ENCODE peak calls at places on chromosomes 2 and 18, in eight cellular contexts. O is CD4-positive, alpha-beta T cell; B is CD8-positive, alpha-beta T cell; T is WTC11; M is natural killer cell; R is endodermal cell; X is foreskin fibroblast; U is GM23338. S is an unnamed sample.

GRCh38 chr2:191901031-191901430 is 54.1 kb upstream of the CAVIN2 start:
- DNase-seq in O (no peak), B (no peak), T (peak; percentile 26), M (no peak), R (peak; percentile 72), X (no peak), U (peak; percentile 66), S (no peak)

GRCh38 chr2:101175991-101176390 is 24.8 kb upstream of the TBC1D8 start:
- DNase-seq in O (no peak), B (no peak), T (no peak), M (no peak), R (no peak), X (peak; percentile 32), U (no peak), S (no peak)

GRCh38 chr2:17442334-17442733 is 75.9 kb downstream of the RAD51AP2 start:
- DNase-seq in O (no peak), B (no peak), T (no peak), M (no peak), R (no peak), X (peak; percentile 13), U (no peak), S (no peak)

GRCh38 chr2:241863021-241863954 is 4.6 kb upstream of the PDCD1 start:
- DNase-seq in O (no peak), B (peak; percentile 31), T (no peak), M (no peak), R (no peak), X (peak; percentile 41), U (peak; percentile 57), S (no peak)

GRCh38 chr2:217573565-217573964 is 429.2 kb downstream of the TNS1 start:
- DNase-seq in O (no peak), B (no peak), T (no peak), M (no peak), R (no peak), X (peak; percentile 44), U (no peak), S (no peak)

GRCh38 chr2:29106980-29107388 is 8.2 kb upstream of the CLIP4 start:
- DNase-seq in O (no peak), B (no peak), T (no peak), M (no peak), R (no peak), X (peak; percentile 44), U (no peak), S (no peak)

GRCh38 chr2:128312411-128312810 is 6.3 kb downstream of the HS6ST1 start:
- DNase-seq in O (no peak), B (peak; percentile 4), T (no peak), M (no peak), R (no peak), X (no peak), U (no peak), S (no peak)

GRCh38 chr18:56815926-56816325 is 164.8 kb downstream of the WDR7 start:
- DNase-seq in O (no peak), B (no peak), T (no peak), M (no peak), R (no peak), X (no peak), U (no peak), S (no peak)

GRCh38 chr2:18518116-18519111 is 42.0 kb downstream of the RDH14 start:
- DNase-seq in O (no peak), B (no peak), T (no peak), M (no peak), R (no peak), X (peak; percentile 69), U (no peak), S (no peak)

GRCh38 chr2:10190737-10191532 is 68.4 kb downstream of the RRM2 start:
- DNase-seq in O (no peak), B (no peak), T (no peak), M (no peak), R (no peak), X (no peak), U (no peak), S (no peak)

GRCh38 chr2:44163782-44164181 is 4.9 kb upstream of the PPM1B start:
- DNase-seq in O (no peak), B (no peak), T (no peak), M (no peak), R (no peak), X (no peak), U (no peak), S (no peak)

GRCh38 chr2:68167186-68167585 is 9.5 kb downstream of the PNO1 start:
- DNase-seq in O (no peak), B (no peak), T (no peak), M (no peak), R (no peak), X (peak; percentile 52), U (no peak), S (no peak)

GRCh38 chr2:24986397-24986796 is 14.6 kb upstream of the DNAJC27 start:
- DNase-seq in O (no peak), B (no peak), T (no peak), M (no peak), R (no peak), X (peak; percentile 27), U (no peak), S (no peak)

GRCh38 chr2:238775591-238775990 is 72.3 kb upstream of the TWIST2 start:
- DNase-seq in O (no peak), B (no peak), T (no peak), M (no peak), R (no peak), X (no peak), U (no peak), S (no peak)

GRCh38 chr2:134413430-134413829 is 159.6 kb downstream of the MGAT5 start:
- DNase-seq in O (no peak), B (no peak), T (no peak), M (no peak), R (no peak), X (peak; percentile 60), U (no peak), S (no peak)

GRCh38 chr18:59861963-59862819 is 37.6 kb upstream of the PMAIP1 start:
- DNase-seq in O (no peak), B (no peak), T (no peak), M (no peak), R (peak; percentile 50), X (no peak), U (no peak), S (no peak)

GRCh38 chr2:120852200-120852815 is 116.6 kb downstream of the GLI2 start:
- DNase-seq in O (no peak), B (no peak), T (no peak), M (no peak), R (no peak), X (no peak), U (no peak), S (no peak)

GRCh38 chr2:37633838-37634237 is 37.6 kb downstream of the CDC42EP3 start:
- DNase-seq in O (no peak), B (no peak), T (no peak), M (no peak), R (no peak), X (no peak), U (no peak), S (no peak)
- TF ChIP-seq CTCF in O (no peak), B (no peak), T (no peak), M (no peak), R (peak; percentile 33), X (no peak), U (no peak), S (no peak)

GRCh38 chr18:46950064-46950656 is 32.8 kb downstream of the KATNAL2 start:
- DNase-seq in O (no peak), B (no peak), T (no peak), M (no peak), R (no peak), X (peak; percentile 38), U (peak; percentile 74), S (no peak)
- TF ChIP-seq CTCF in O (peak; percentile 28), B (no peak), T (peak; percentile 33), M (peak; percentile 53), R (peak; percentile 80), X (peak; percentile 40), U (peak; percentile 76), S (no peak)

GRCh38 chr2:27442282-27442980 is at the start of gene KRTCAP3:
- DNase-seq in O (peak; percentile 45), B (peak; percentile 39), T (peak; percentile 91), M (peak; percentile 23), R (peak; percentile 94), X (no peak), U (peak; percentile 96), S (peak; percentile 68)
- TF ChIP-seq CTCF in O (peak; percentile 37), B (no peak), T (peak; percentile 63), M (no peak), R (no peak), X (no peak), U (no peak), S (no peak)

GRCh38 chr2:203155406-203155805 is 83.4 kb upstream of the CYP20A1 start:
- DNase-seq in O (no peak), B (no peak), T (no peak), M (no peak), R (peak; percentile 49), X (no peak), U (peak; percentile 40), S (no peak)
- TF ChIP-seq CTCF in O (peak; percentile 14), B (no peak), T (no peak), M (no peak), R (peak; percentile 54), X (no peak), U (peak; percentile 52), S (no peak)

GRCh38 chr2:70190413-70191243 is at the start of gene C2orf42:
- DNase-seq in O (peak; percentile 92), B (peak; percentile 95), T (peak; percentile 88), M (peak; percentile 94), R (peak; percentile 98), X (peak; percentile 99), U (peak; percentile 96), S (peak; percentile 93)
- TF ChIP-seq CTCF in O (peak; percentile 21), B (no peak), T (no peak), M (no peak), R (peak; percentile 40), X (no peak), U (no peak), S (no peak)

GRCh38 chr2:236745420-236746210 is 176.0 kb downstream of the ACKR3 start:
- DNase-seq in O (no peak), B (no peak), T (no peak), M (no peak), R (peak; percentile 83), X (peak; percentile 80), U (peak; percentile 11), S (no peak)
- TF ChIP-seq CTCF in O (no peak), B (no peak), T (no peak), M (no peak), R (no peak), X (no peak), U (no peak), S (no peak)

GRCh38 chr2:21034156-21034971 is 9.5 kb downstream of the APOB start:
- DNase-seq in O (no peak), B (no peak), T (no peak), M (no peak), R (peak; percentile 3), X (no peak), U (no peak), S (no peak)
- TF ChIP-seq CTCF in O (no peak), B (no peak), T (no peak), M (no peak), R (no peak), X (no peak), U (no peak), S (no peak)

S was measured in activated B cell treated with CpG ODN at 0.5 μM for 24 hours.